ENCODE peak calls at places on chromosomes 13 and 19, in seven cellular contexts. A is HCT116, I is K562, P is GM12878, E is SK-N-SH, W is HepG2, O is H1. V is an unnamed sample. For H3K36me3, the result is how much of the 10 kb centered on the place peaks cover.

GRCh38 chr19:23996549-23996948 is 81.9 kb downstream of the ZNF726 start:
- DNase-seq in A (peak), E (peak), I (peak), O (peak), P (no peak), W (peak), V (peak)

GRCh38 chr13:35714096-35714495 is 237.6 kb upstream of the MAB21L1 start:
- DNase-seq in A (no peak), I (no peak), O (no peak), E (peak), W (no peak), P (no peak), V (no peak)

GRCh38 chr13:36074659-36075058 is 56.5 kb downstream of the DCLK1 start:
- DNase-seq in I (no peak), W (no peak), O (no peak), P (no peak), A (no peak), E (no peak), V (no peak)

GRCh38 chr13:106156468-106156867 is 379.0 kb downstream of the EFNB2 start:
- DNase-seq in O (no peak), P (no peak), W (no peak), A (peak), E (no peak), I (no peak), V (no peak)

GRCh38 chr19:52638601-52639000 is 446 bp upstream of the ZNF83 start:
- DNase-seq in E (peak), O (no peak), P (no peak), W (no peak), A (no peak), I (peak), V (no peak)

GRCh38 chr13:20489185-20489820 is 36.4 kb downstream of the CRYL1 start:
- DNase-seq in I (no peak), P (no peak), A (peak), O (no peak), W (no peak), E (no peak), V (no peak)

GRCh38 chr19:7506385-7507328 is 9.2 kb upstream of the ZNF358 start:
- DNase-seq in O (peak), P (no peak), I (peak), A (peak), E (peak), W (peak), V (peak)

GRCh38 chr19:54096642-54097106 is 3.9 kb downstream of the OSCAR start:
- DNase-seq in E (no peak), W (no peak), O (peak), P (no peak), A (peak), I (peak), V (no peak)

GRCh38 chr13:39506559-39507390 is 96.2 kb downstream of the LHFPL6 start:
- DNase-seq in W (no peak), P (no peak), A (no peak), E (no peak), I (no peak), O (no peak), V (no peak)

GRCh38 chr19:48353682-48354081 is 10.1 kb downstream of the TMEM143 start:
- DNase-seq in A (no peak), W (no peak), P (no peak), O (no peak), I (peak), E (no peak), V (no peak)

GRCh38 chr19:4375620-4376228 is 24.6 kb downstream of the SH3GL1 start:
- DNase-seq in O (no peak), P (peak), W (peak), E (peak), I (peak), A (no peak), V (no peak)
- H3K36me3 ChIP-seq in O (under half), P (under half), W (under half), E (under half), I (half or more), A (under half), V (under half)

GRCh38 chr13:113724780-113725315 is 34.2 kb upstream of the TMEM255B start:
- DNase-seq in W (peak), E (peak), O (peak), I (peak), A (peak), P (peak), V (peak)
- TF ChIP-seq YY1 in W (peak), E (no peak), O (no peak), I (no peak), A (no peak), P (no peak), V (no peak)

DNA sequence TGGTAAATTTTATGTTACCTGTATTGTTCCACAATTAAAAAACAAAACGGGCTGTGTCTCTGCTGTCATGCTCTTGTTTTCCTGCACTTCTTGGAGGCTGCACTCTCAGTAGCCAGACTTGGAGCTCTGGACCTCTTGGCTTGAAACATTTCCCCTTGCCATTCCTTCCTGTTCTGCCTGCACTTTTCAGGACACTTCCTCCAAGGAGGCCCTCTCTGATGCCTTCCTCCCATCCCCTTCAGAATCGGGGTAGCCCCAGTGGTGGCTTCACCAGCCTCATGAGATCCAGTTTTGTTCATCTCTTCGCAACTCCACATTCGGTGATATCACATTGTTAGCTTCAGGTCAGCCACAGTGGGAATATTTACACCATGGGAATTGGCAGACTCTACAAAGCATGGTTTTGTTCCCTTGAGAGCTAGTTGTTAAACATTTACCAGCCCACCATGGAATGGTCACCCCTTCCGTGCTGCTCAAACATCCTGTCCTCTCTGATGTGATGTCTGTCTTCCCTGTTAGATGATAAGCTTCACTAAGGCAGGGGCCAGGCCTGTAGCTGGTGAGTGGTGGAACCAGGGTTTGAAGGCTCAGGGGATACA is 40.2 kb upstream of the PEG3 start:
- DNase-seq in P (no peak), E (no peak), O (no peak), A (no peak), W (peak), I (no peak), V (no peak)
- H3K36me3 ChIP-seq in P (under half), E (under half), O (under half), A (under half), W (under half), I (under half), V (under half)

DNA sequence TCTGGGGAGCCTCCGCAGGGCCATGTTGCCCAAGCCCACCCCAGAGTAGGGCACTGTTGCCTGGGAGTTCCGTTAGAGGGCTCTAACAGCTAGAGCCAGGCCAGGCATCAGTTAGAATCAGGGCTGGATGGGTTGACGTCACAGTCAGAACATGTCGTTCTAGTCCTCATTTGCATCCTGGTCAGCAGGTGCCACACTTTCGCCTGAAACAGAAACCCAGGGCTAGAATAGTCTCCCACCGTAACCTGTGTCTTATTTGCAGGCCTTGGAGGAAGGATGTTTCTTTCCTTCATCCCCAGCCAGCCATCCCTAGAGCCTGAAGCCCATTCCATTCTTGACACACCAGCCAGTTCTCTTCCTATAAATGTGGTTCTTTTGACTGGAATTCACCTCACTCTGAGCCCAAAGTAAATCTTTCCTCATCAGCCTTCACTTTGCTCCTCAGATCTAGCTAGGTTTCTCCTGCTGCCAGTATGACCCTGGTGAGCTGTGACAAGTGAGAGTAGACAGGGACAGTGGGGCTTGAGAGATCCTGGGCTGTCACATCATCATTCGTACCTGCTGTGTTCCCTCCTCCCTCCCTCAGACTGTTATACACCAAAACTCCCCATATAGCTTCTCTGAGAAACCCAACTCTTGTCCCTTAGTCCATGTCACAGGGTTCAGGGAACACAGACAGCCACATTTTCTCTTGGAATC is 12.2 kb upstream of the CCDC97 start:
- DNase-seq in I (no peak), E (no peak), O (no peak), P (peak), W (no peak), A (no peak), V (no peak)
- TF ChIP-seq YY1 in I (no peak), E (no peak), O (no peak), P (peak), W (no peak), A (no peak), V (no peak)

GRCh38 chr19:1924320-1924961 is 16.5 kb upstream of the CSNK1G2 start:
- DNase-seq in O (no peak), W (no peak), E (no peak), I (no peak), P (no peak), A (no peak), V (no peak)
- H3K36me3 ChIP-seq in O (under half), W (under half), E (under half), I (under half), P (under half), A (under half), V (half or more)

DNA sequence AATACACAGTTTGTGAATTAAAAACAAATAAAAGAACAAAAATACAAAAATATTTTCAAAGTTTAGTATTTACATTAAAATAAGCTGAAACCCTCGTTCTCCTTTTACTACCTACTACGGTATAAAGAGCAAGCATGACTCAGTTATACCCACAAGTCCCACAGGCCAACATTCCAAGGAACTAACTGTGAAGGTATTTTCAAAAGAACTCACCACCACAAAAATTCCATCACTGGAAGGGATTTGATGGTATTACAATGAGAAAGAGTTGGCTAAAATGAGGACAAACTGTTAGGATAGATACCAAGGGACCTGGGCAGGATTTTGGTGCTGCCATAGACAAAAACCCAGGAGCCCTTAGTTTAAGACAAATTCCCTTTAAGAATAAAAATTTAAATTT is 122.7 kb downstream of the TBC1D4 start:
- DNase-seq in W (no peak), I (no peak), A (peak), P (no peak), O (no peak), E (no peak), V (peak)
- TF ChIP-seq YY1 in W (no peak), I (no peak), A (no peak), P (no peak), O (no peak), E (no peak), V (no peak)